ENCODE peak calls at places on chromosomes 16 and 17, in four cellular contexts. N is GM12891, V is HL-60, E is GM12878. J is an unnamed sample.

GRCh38 chr17:19996086-19996485 is 13.1 kb upstream of the SPECC1 start:
- DNase-seq in N (no peak), V (no peak), E (no peak), J (no peak)

GRCh38 chr16:10889880-10890279 is 12.9 kb downstream of the CIITA start:
- DNase-seq in N (no peak), V (no peak), E (no peak), J (no peak)

GRCh38 chr17:12922120-12922519 is 95.7 kb downstream of the ELAC2 start:
- DNase-seq in N (no peak), V (no peak), E (no peak), J (no peak)

GRCh38 chr17:49694847-49695697 is 12.7 kb downstream of the SLC35B1 start:
- DNase-seq in N (peak), V (no peak), E (no peak), J (peak)

GRCh38 chr16:10623059-10623458 is 42.7 kb upstream of the EMP2 start:
- DNase-seq in N (no peak), V (no peak), E (no peak), J (no peak)

GRCh38 chr16:57859331-57859730 is 57.0 kb upstream of the KIFC3 start:
- DNase-seq in N (no peak), V (no peak), E (no peak), J (peak)

GRCh38 chr17:82030470-82031302 is 792 bp upstream of the RAC3 start:
- DNase-seq in N (peak), V (peak), E (no peak), J (peak)

GRCh38 chr17:69473801-69474170 is 59.3 kb downstream of the MAP2K6 start:
- DNase-seq in N (no peak), V (no peak), E (no peak), J (no peak)

GRCh38 chr16:79451196-79451816 is 149.2 kb downstream of the MAF start:
- DNase-seq in N (peak), V (peak), E (peak), J (no peak)

GRCh38 chr17:70608193-70608592 is 438.9 kb downstream of the KCNJ2 start:
- DNase-seq in N (no peak), V (no peak), E (no peak), J (no peak)

GRCh38 chr17:58308173-58308984 is 20.2 kb downstream of the TSPOAP1 start:
- DNase-seq in N (peak), V (no peak), E (no peak), J (no peak)

GRCh38 chr16:69217433-69217832 is 30.5 kb downstream of the SNTB2 start:
- DNase-seq in N (no peak), V (no peak), E (no peak), J (no peak)

GRCh38 chr17:64377769-64378282 is 12.8 kb downstream of the PECAM1 start:
- DNase-seq in N (no peak), V (no peak), E (no peak), J (no peak)

GRCh38 chr17:41455236-41455635 is 11.9 kb downstream of the KRT32 start:
- DNase-seq in N (no peak), V (no peak), E (no peak), J (no peak)

GRCh38 chr17:50841949-50842354 is 6.6 kb downstream of the WFIKKN2 start:
- DNase-seq in N (peak), V (peak), E (no peak), J (peak)

GRCh38 chr16:56609463-56609921 is 1.1 kb downstream of the MT2A start:
- DNase-seq in N (peak), V (no peak), E (peak), J (peak)

GRCh38 chr16:46736695-46737094 is 11.4 kb downstream of the MYLK3 start:
- DNase-seq in N (no peak), V (no peak), E (no peak), J (no peak)

GRCh38 chr16:80993293-80993691 is 13.4 kb downstream of the CMC2 start:
- DNase-seq in N (no peak), V (no peak), E (no peak), J (peak)

GRCh38 chr17:38706625-38707298 is 1.7 kb downstream of the MLLT6 start:
- DNase-seq in N (no peak), V (no peak), E (no peak), J (no peak)

GRCh38 chr16:7246578-7246977 is 86.1 kb upstream of the RBFOX1 start:
- DNase-seq in N (no peak), V (no peak), E (no peak), J (peak)

GRCh38 chr17:13337864-13338371 is 263.8 kb downstream of the HS3ST3A1 start:
- DNase-seq in N (peak), V (no peak), E (no peak), J (peak)

GRCh38 chr16:84190731-84191388 is at the start of gene ADAD2:
- DNase-seq in N (no peak), V (no peak), E (no peak), J (peak)

GRCh38 chr16:68081796-68082567 is 3.2 kb upstream of the NFATC3 start:
- DNase-seq in N (no peak), V (no peak), E (no peak), J (no peak)

GRCh38 chr16:77682586-77682985 is 39.7 kb upstream of the NUDT7 start:
- DNase-seq in N (no peak), V (no peak), E (no peak), J (no peak)

GRCh38 chr16:57000271-57001025 is 11.1 kb downstream of the NLRC5 start:
- DNase-seq in N (no peak), V (no peak), E (peak), J (no peak)

GRCh38 chr16:13920510-13920818 is 510 bp downstream of the ERCC4 start:
- DNase-seq in N (no peak), V (no peak), E (no peak), J (peak)

GRCh38 chr17:44884941-44885340 is 14.3 kb downstream of the EFTUD2 start:
- DNase-seq in N (no peak), V (no peak), E (no peak), J (no peak)

GRCh38 chr17:15377200-15377599 is 35.8 kb upstream of the TEKT3 start:
- DNase-seq in N (no peak), V (no peak), E (no peak), J (no peak)

GRCh38 chr17:7903154-7904103 is 12.7 kb downstream of the RNF227 start:
- DNase-seq in N (no peak), V (no peak), E (no peak), J (no peak)

GRCh38 chr17:16378631-16379282 is 2.1 kb upstream of the UBB start:
- DNase-seq in N (no peak), V (no peak), E (no peak), J (peak)

GRCh38 chr17:41324180-41325075 is 8.9 kb upstream of the KRTAP17-1 start:
- DNase-seq in N (no peak), V (no peak), E (no peak), J (no peak)

GRCh38 chr17:78450696-78451344 is 72.4 kb downstream of the PGS1 start:
- DNase-seq in N (no peak), V (no peak), E (no peak), J (no peak)

GRCh38 chr17:10063730-10064221 is 134.6 kb downstream of the GAS7 start:
- DNase-seq in N (no peak), V (peak), E (peak), J (no peak)

GRCh38 chr17:35765086-35765710 is 4.5 kb downstream of the C17orf50 start:
- DNase-seq in N (no peak), V (no peak), E (no peak), J (no peak)

GRCh38 chr17:14205992-14206461 is 30.6 kb downstream of the CDRT15 start:
- DNase-seq in N (no peak), V (no peak), E (no peak), J (no peak)

GRCh38 chr17:82649501-82650261 is 1.4 kb upstream of the WDR45B start:
- DNase-seq in N (no peak), V (no peak), E (no peak), J (no peak)

GRCh38 chr17:269616-270514 is 82.7 kb downstream of the RPH3AL start:
- DNase-seq in N (no peak), V (no peak), E (no peak), J (no peak)
- TF ChIP-seq SPI1 in N (no peak), V (no peak), E (no peak), J (no peak)

DNA sequence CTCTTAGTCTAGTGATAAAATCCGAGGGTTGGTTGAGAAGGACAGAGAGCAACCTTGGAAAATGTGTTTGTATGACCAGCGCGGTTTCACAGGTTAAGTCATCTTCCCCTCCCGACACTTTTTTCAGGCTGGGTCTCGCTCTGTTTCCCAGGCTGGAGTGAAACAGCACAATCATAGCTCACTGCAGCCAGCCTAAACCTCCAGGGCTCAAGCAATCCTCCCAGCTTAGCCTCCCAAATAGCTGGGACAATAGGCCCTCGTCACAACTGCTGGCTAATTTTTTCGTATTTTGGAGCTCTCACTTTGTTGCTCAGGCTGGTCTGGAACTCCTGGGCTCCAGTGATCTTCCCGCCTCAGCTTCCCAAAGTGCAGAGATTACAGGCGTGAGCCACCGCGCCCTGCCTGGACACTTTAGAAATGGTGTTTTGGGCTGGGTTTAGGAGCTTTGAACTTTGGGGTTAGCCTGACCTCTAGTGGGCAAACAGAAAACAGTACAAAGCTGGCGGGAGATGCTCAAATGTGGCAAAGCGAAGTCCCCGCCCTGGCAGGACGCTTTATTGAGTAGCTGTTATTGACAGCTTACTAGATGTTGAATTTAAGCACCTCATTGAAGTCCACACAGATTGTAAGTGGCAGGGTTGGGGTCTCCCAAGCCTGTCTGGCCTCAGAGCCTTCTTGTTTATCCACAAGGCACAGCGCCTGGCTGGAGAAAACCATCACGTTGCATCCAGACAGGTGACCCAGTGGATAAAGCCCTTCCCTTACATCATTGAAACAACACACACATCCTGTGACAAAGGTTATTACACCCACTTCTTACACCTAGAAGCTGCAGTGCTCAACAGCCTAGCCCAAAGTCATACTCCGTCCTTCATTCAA is 34.7 kb upstream of the RBBP6 start:
- DNase-seq in N (peak), V (peak), E (peak), J (peak)
- TF ChIP-seq SPI1 in N (no peak), V (no peak), E (no peak), J (no peak)

GRCh38 chr16:87616556-87616955 is 14.2 kb downstream of the JPH3 start:
- DNase-seq in N (no peak), V (no peak), E (no peak), J (no peak)
- TF ChIP-seq SPI1 in N (no peak), V (no peak), E (no peak), J (no peak)

GRCh38 chr16:15704545-15704987 is 54.5 kb downstream of the NDE1 start:
- DNase-seq in N (peak), V (peak), E (no peak), J (peak)
- TF ChIP-seq SPI1 in N (no peak), V (no peak), E (no peak), J (no peak)

GRCh38 chr16:72637306-72637705 is 410.6 kb downstream of the ZFHX3 start:
- DNase-seq in N (no peak), V (no peak), E (no peak), J (no peak)
- TF ChIP-seq SPI1 in N (no peak), V (no peak), E (no peak), J (no peak)

DNA sequence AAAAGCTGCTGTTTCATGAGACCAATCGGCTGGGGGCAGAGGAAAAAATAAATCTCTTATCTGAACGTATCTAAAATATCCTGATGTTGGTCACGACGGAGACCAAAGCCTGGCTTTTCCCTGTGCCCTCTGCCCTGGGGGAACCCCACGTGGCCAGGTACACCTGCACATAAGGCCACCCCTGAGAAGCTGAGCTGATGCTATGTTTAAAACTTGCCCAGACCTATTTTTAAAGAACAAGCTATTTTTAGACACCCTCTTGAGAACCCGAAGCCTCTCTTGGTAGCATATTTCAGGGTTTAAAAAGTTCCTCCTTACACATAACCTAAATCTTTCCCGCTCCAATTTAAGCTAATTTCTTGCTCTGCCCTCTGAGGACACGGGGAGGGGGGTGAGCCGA is 210.4 kb downstream of the GSG1L start:
- DNase-seq in N (no peak), V (no peak), E (no peak), J (no peak)
- TF ChIP-seq SPI1 in N (no peak), V (no peak), E (no peak), J (no peak)

DNA sequence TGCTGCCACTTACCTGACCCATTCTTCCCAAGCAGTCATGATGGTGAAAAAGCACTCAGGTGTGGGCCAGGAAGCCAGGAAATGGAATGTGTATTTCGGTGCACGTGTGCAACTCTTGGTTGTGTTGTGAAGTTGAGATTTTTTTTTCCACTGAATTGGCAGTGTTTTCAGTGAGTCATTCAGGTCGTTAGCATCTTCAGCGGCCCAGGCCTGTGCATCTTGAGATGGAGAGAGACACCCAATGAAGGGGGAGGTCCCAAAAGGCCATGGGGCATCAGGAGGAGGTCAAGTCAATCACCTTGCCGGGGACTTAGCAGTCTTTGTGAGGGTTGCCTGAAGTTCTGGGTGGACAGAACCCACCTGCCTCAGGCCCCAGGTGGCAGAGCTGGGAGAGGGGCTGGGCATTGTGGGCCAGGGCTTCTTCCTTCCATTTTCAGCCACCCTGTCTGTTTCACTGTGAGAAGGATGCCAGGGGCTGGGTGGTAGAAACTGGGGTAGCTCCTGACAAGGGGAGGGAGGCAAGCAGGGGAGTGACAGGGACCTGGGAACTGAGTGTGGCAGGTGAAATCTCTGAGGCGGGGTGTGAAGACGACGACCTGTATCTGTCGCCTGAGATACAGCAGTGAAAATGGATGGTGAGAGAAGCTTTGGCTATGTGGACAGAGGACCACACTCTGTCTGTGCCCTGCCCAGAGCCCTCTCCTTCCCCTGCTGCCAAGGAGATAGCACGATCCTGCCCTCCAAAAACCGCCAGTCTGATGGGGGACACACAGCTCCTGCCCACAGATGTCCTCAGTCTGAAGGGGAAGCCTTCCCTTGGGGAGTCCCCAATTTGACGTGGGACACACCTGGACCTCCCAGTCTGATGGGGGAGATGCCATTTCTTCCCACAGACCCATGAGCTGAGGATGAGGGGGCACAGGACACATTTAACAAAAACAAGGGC is 11.8 kb downstream of the TBKBP1 start:
- DNase-seq in N (no peak), V (no peak), E (no peak), J (peak)
- TF ChIP-seq SPI1 in N (no peak), V (no peak), E (no peak), J (no peak)

GRCh38 chr17:42743595-42744282 is 1.1 kb downstream of the EZH1 start:
- DNase-seq in N (no peak), V (no peak), E (no peak), J (no peak)
- TF ChIP-seq SPI1 in N (no peak), V (no peak), E (no peak), J (no peak)

GRCh38 chr16:1536601-1537000 is 3.1 kb downstream of the TMEM204 start:
- DNase-seq in N (no peak), V (no peak), E (no peak), J (no peak)

GRCh38 chr16:1539720-1540555 is 6.5 kb downstream of the TMEM204 start:
- DNase-seq in N (no peak), V (no peak), E (no peak), J (no peak)

GRCh38 chr16:1537138-1537577 is 3.7 kb downstream of the TMEM204 start:
- DNase-seq in N (no peak), V (no peak), E (no peak), J (no peak)

GRCh38 chr16:1538804-1539520 is 5.5 kb downstream of the TMEM204 start:
- DNase-seq in N (no peak), V (no peak), E (no peak), J (peak)

DNA sequence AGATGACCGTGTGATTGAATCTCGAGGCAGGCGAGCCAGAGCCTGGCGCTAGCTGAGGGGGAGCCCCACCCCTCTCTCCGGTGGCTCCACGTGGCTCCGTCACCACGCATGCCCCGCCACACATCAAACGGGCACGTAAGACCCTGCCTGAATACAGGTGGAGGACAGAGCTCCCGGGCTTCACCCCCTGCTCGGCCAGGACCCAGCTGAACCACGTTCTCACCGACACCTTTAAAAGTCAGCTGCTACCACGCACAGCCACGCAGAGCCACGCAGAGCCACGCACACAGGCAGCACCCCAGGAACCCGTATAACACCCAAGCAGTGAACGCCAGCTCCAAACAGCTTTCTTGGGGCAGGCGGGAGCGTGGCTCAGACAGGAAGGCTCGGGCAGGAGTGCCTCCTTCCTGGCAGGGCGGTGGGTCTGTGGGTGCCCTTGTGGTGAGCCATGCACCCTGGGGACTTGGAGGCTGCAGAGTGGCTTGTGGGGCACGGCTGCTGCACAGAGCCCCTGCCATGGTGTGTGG is 4.4 kb downstream of the TMEM204 start:
- DNase-seq in N (no peak), V (no peak), E (no peak), J (no peak)
- TF ChIP-seq SPI1 in N (no peak), V (no peak), E (no peak), J (no peak)

DNA sequence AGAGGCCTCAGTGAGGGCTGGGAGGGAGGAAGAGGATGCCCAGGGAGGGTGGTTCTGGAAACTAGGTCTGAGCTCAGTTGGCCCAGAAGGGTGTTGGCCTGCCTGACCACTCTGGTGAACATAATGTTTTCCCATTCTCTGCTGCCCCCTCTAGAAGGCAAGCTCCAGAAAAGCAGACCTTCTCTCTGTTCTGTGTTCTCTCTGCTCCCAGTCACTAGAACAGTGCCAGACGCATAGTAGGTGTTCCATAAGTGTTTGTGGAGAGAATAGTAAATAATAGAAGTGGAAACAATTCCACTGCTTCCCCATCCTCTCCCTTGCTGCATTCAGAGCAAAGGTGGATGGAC is 32.2 kb upstream of the ETV4 start:
- DNase-seq in N (no peak), V (no peak), E (no peak), J (no peak)
- TF ChIP-seq SPI1 in N (no peak), V (no peak), E (no peak), J (no peak)